ENCODE peak calls at places on chromosome 15, in six cellular contexts. D is BJ; X is activated T-cell treated with anti-CD3 and anti-CD28 coated beads, Interleukin-2, amount 50 U/mL, for 48 hours; R is GM20000; I is C1 segment of cervical spinal cord; S is M059J. W is an unnamed sample.

GRCh38 chr15:74784426-74784825 is 2.5 kb downstream of the CSK start:
- DNase-seq in D (no peak), X (peak), R (no peak), I (no peak), S (no peak), W (peak)

GRCh38 chr15:68583321-68583720 is 4.5 kb downstream of the CORO2B start:
- DNase-seq in D (no peak), X (no peak), R (no peak), I (no peak), S (no peak), W (no peak)

GRCh38 chr15:45644437-45644836 is 9.6 kb downstream of the SQOR start:
- DNase-seq in D (no peak), X (no peak), R (no peak), I (no peak), S (no peak), W (peak)

GRCh38 chr15:49282366-49282765 is 112.3 kb downstream of the GALK2 start:
- DNase-seq in D (peak), X (no peak), R (no peak), I (no peak), S (peak), W (no peak)

GRCh38 chr15:73753250-73754130 is at the start of gene INSYN1:
- DNase-seq in D (no peak), X (no peak), R (no peak), I (no peak), S (peak), W (no peak)

GRCh38 chr15:92527197-92527596 is 128.4 kb downstream of the FAM174B start:
- DNase-seq in D (no peak), X (no peak), R (no peak), I (no peak), S (peak), W (no peak)

GRCh38 chr15:29081781-29082180 is 187.8 kb downstream of the NSMCE3 start:
- DNase-seq in D (no peak), X (no peak), R (no peak), I (no peak), S (no peak), W (no peak)

GRCh38 chr15:89506026-89506686 is 9.8 kb upstream of the RHCG start:
- DNase-seq in D (no peak), X (no peak), R (no peak), I (no peak), S (no peak), W (no peak)

GRCh38 chr15:101810905-101811304 is 1.1 kb upstream of the OR4F15 start:
- DNase-seq in D (no peak), X (no peak), R (no peak), I (no peak), S (peak), W (no peak)

GRCh38 chr15:81930582-81931369 is 115.0 kb downstream of the MEX3B start:
- DNase-seq in D (no peak), X (no peak), R (no peak), I (no peak), S (no peak), W (no peak)

GRCh38 chr15:43941555-43941954 is 114.8 kb downstream of the WDR76 start:
- DNase-seq in D (no peak), X (no peak), R (peak), I (no peak), S (no peak), W (no peak)

GRCh38 chr15:68524753-68525584 is 53.8 kb upstream of the CORO2B start:
- DNase-seq in D (peak), X (no peak), R (no peak), I (no peak), S (peak), W (no peak)

GRCh38 chr15:61119556-61119955 is 109.5 kb downstream of the RORA start:
- DNase-seq in D (no peak), X (no peak), R (no peak), I (no peak), S (no peak), W (no peak)

GRCh38 chr15:48617619-48618018 is 27.9 kb downstream of the FBN1 start:
- DNase-seq in D (peak), X (no peak), R (no peak), I (no peak), S (peak), W (no peak)

GRCh38 chr15:74620636-74621545 is 5.3 kb downstream of the CLK3 start:
- DNase-seq in D (no peak), X (peak), R (peak), I (peak), S (peak), W (peak)

GRCh38 chr15:25849431-25849921 is 13.7 kb downstream of the ATP10A start:
- DNase-seq in D (peak), X (peak), R (no peak), I (no peak), S (peak), W (no peak)

GRCh38 chr15:41690636-41691035 is 30.4 kb downstream of the MGA start:
- DNase-seq in D (no peak), X (no peak), R (no peak), I (no peak), S (no peak), W (no peak)

GRCh38 chr15:71279757-71280141 is 164.5 kb downstream of the THSD4 start:
- DNase-seq in D (no peak), X (no peak), R (no peak), I (no peak), S (no peak), W (no peak)

GRCh38 chr15:82843561-82843960 is 34.1 kb downstream of the WHAMM start:
- DNase-seq in D (no peak), X (no peak), R (no peak), I (no peak), S (no peak), W (no peak)

GRCh38 chr15:70152070-70152480 is 54.4 kb upstream of the TLE3 start:
- DNase-seq in D (no peak), X (no peak), R (no peak), I (no peak), S (peak), W (no peak)

GRCh38 chr15:70407955-70408354 is 310.2 kb upstream of the TLE3 start:
- DNase-seq in D (no peak), X (no peak), R (no peak), I (no peak), S (no peak), W (no peak)

GRCh38 chr15:53808058-53808703 is 48.7 kb upstream of the WDR72 start:
- DNase-seq in D (no peak), X (no peak), R (peak), I (no peak), S (peak), W (no peak)

GRCh38 chr15:57358611-57359010 is 17.7 kb upstream of the CGNL1 start:
- DNase-seq in D (no peak), X (no peak), R (no peak), I (no peak), S (no peak), W (no peak)

GRCh38 chr15:98779463-98780071 is 131.2 kb downstream of the IGF1R start:
- DNase-seq in D (no peak), X (peak), R (peak), I (no peak), S (peak), W (peak)

GRCh38 chr15:55403531-55403930 is 4.6 kb downstream of the CCPG1 start:
- DNase-seq in D (no peak), X (no peak), R (peak), I (no peak), S (peak), W (no peak)

GRCh38 chr15:45171912-45172311 is 15.9 kb downstream of the SHF start:
- DNase-seq in D (no peak), X (no peak), R (no peak), I (no peak), S (no peak), W (no peak)

GRCh38 chr15:100601158-100601557 is 826 bp downstream of the LINS1 start:
- DNase-seq in D (no peak), X (peak), R (no peak), I (no peak), S (peak), W (peak)

GRCh38 chr15:48963524-48964113 is at the start of gene SHC4:
- DNase-seq in D (no peak), X (peak), R (peak), I (peak), S (peak), W (no peak)

GRCh38 chr15:85865070-85865684 is 70.5 kb upstream of the KLHL25 start:
- DNase-seq in D (no peak), X (no peak), R (peak), I (no peak), S (peak), W (peak)

W was measured in activated CD4-positive, alpha-beta T cell treated with anti-CD3 and anti-CD28 coated beads, Interleukin-2, amount 50 U/mL, for 48 hours.